ENCODE peak calls at places on chromosomes 2 and 18, in ten cellular contexts. Z is brain microvascular endothelial cell, U is mammary epithelial cell, E is nephron progenitor cell, T is HL-60, G is B cell, N is uterus, F is psoas muscle, B is astrocyte of the spinal cord, L is AG04450. W is an unnamed sample.

GRCh38 chr2:82120120-82120519 is 1815.6 kb upstream of the LRRTM1 start:
- DNase-seq in Z (no peak), U (no peak), E (no peak), T (no peak), G (no peak), N (no peak), F (no peak), B (no peak), L (no peak), W (no peak)

GRCh38 chr2:45944075-45944474 is 292.6 kb downstream of the PRKCE start:
- DNase-seq in Z (peak), U (peak), E (no peak), T (no peak), G (no peak), N (no peak), F (no peak), B (peak), L (peak), W (no peak)

GRCh38 chr2:144642892-144643291 is 123.0 kb upstream of the ZEB2 start:
- DNase-seq in Z (no peak), U (no peak), E (no peak), T (no peak), G (no peak), N (no peak), F (no peak), B (no peak), L (no peak), W (no peak)

GRCh38 chr2:155546715-155547555 is 785.6 kb downstream of the NR4A2 start:
- DNase-seq in Z (no peak), U (peak), E (no peak), T (no peak), G (no peak), N (no peak), F (no peak), B (peak), L (no peak), W (no peak)

GRCh38 chr18:56108486-56109367 is 520.7 kb upstream of the TCF4 start:
- DNase-seq in Z (no peak), U (no peak), E (no peak), T (no peak), G (no peak), N (peak), F (no peak), B (no peak), L (no peak), W (no peak)

GRCh38 chr2:240235149-240235803 is 94.8 kb upstream of the OTOS start:
- DNase-seq in Z (no peak), U (no peak), E (no peak), T (no peak), G (no peak), N (no peak), F (no peak), B (no peak), L (no peak), W (peak)

GRCh38 chr2:136750065-136750464 is 15.3 kb upstream of the THSD7B start:
- DNase-seq in Z (no peak), U (no peak), E (no peak), T (no peak), G (no peak), N (no peak), F (no peak), B (no peak), L (no peak), W (no peak)

GRCh38 chr2:199851499-199851816 is 466 bp upstream of the FTCDNL1 start:
- DNase-seq in Z (no peak), U (no peak), E (no peak), T (no peak), G (no peak), N (no peak), F (no peak), B (no peak), L (no peak), W (no peak)

GRCh38 chr2:181234429-181235410 is 222.5 kb upstream of the ITGA4 start:
- DNase-seq in Z (no peak), U (no peak), E (no peak), T (no peak), G (no peak), N (no peak), F (no peak), B (no peak), L (no peak), W (no peak)

GRCh38 chr2:47069628-47070154 is 85.4 kb downstream of the STPG4 start:
- DNase-seq in Z (no peak), U (peak), E (peak), T (no peak), G (no peak), N (peak), F (peak), B (peak), L (no peak), W (peak)

GRCh38 chr18:74497308-74497640 is 1.1 kb downstream of the CNDP2 start:
- DNase-seq in Z (no peak), U (no peak), E (no peak), T (no peak), G (no peak), N (no peak), F (no peak), B (no peak), L (no peak), W (no peak)
- TF ChIP-seq CTCF in Z (no peak), U (no peak), E (no peak), T (no peak), G (no peak), N (no peak), F (no peak), B (no peak), L (no peak), W (no peak)

DNA sequence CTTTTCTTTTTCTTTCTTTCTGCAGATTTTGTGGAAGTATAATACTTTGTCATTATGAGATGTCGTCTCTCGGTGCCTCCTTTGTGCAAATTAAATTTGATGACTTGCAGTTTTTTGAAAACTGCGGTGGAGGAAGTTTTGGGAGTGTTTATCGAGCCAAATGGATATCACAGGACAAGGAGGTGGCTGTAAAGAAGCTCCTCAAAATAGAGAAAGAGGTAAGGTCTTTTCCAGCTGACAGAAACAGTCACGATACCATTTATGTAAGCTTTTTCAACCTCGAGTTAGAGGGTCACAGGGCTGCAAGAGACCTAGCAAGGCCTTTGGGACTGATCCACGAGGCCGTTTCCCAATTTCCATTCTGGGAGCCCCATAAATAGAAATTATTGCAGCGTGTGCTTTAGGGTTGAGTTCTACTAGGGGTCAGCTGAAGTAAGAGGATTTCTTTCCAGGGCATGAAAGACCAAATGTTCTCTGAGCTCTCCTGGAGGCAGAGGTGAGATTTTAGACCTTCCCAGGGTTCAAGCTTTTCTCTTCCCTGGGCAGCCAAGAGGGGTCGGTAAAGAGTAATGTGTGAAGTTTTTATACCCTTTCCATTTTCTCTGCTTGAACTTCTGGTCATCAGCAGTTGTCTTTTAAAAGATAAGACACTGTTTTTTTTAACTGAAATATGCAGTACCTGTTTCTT is 15.5 kb downstream of the MAP3K20 start:
- DNase-seq in Z (no peak), U (no peak), E (no peak), T (no peak), G (no peak), N (peak), F (peak), B (no peak), L (no peak), W (no peak)
- TF ChIP-seq CTCF in Z (peak), U (peak), E (no peak), T (no peak), G (no peak), N (peak), F (peak), B (peak), L (peak), W (no peak)

GRCh38 chr18:629303-630150 is 27.9 kb upstream of the TYMS start:
- DNase-seq in Z (peak), U (no peak), E (no peak), T (no peak), G (no peak), N (no peak), F (no peak), B (no peak), L (no peak), W (no peak)
- TF ChIP-seq CTCF in Z (peak), U (peak), E (peak), T (peak), G (no peak), N (no peak), F (no peak), B (peak), L (peak), W (no peak)

GRCh38 chr2:107669335-107669734 is 157.4 kb upstream of the RGPD4 start:
- DNase-seq in Z (peak), U (no peak), E (no peak), T (no peak), G (no peak), N (no peak), F (no peak), B (peak), L (no peak), W (no peak)
- TF ChIP-seq CTCF in Z (peak), U (peak), E (peak), T (no peak), G (no peak), N (no peak), F (no peak), B (peak), L (no peak), W (no peak)

DNA sequence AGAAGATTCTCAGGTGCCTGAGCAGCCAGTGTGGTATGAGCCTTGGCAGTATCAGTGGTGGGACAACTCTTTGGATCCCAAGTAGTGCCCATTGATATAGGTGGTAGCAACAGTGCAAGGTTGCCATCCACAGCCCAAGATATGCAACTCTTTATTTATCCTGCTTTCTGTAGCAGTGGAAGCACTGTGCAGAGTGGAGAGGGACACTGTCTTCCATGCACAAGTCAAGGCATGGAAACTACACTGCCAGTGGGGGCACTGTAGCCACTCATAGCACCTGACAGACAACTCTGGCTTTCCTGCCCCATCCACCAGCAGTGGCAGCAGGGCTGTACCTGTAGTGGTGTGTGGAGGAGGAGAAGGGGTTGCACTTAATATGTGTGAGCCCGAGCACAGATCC is 409.6 kb upstream of the TMEFF2 start:
- DNase-seq in Z (no peak), U (no peak), E (no peak), T (no peak), G (no peak), N (no peak), F (no peak), B (no peak), L (no peak), W (no peak)
- TF ChIP-seq CTCF in Z (no peak), U (no peak), E (no peak), T (no peak), G (no peak), N (no peak), F (no peak), B (no peak), L (no peak), W (no peak)

GRCh38 chr18:9708057-9708881 is at the start of gene RAB31:
- DNase-seq in Z (peak), U (peak), E (peak), T (peak), G (peak), N (peak), F (peak), B (peak), L (no peak), W (peak)
- TF ChIP-seq CTCF in Z (no peak), U (no peak), E (no peak), T (no peak), G (no peak), N (peak), F (no peak), B (peak), L (peak), W (no peak)

GRCh38 chr18:666177-666576 is 8.7 kb downstream of the TYMS start:
- DNase-seq in Z (no peak), U (no peak), E (no peak), T (no peak), G (no peak), N (no peak), F (no peak), B (no peak), L (no peak), W (no peak)
- TF ChIP-seq CTCF in Z (peak), U (no peak), E (no peak), T (peak), G (no peak), N (no peak), F (no peak), B (peak), L (no peak), W (no peak)

GRCh38 chr2:104849036-104849551 is 4.8 kb upstream of the POU3F3 start:
- DNase-seq in Z (no peak), U (no peak), E (no peak), T (no peak), G (no peak), N (no peak), F (no peak), B (peak), L (no peak), W (no peak)
- TF ChIP-seq CTCF in Z (no peak), U (no peak), E (no peak), T (no peak), G (no peak), N (no peak), F (no peak), B (no peak), L (no peak), W (no peak)

GRCh38 chr2:30959653-30960052 is 152.4 kb upstream of the CAPN13 start:
- DNase-seq in Z (no peak), U (no peak), E (no peak), T (no peak), G (no peak), N (no peak), F (no peak), B (no peak), L (no peak), W (no peak)
- TF ChIP-seq CTCF in Z (no peak), U (no peak), E (no peak), T (no peak), G (no peak), N (no peak), F (no peak), B (no peak), L (no peak), W (no peak)

GRCh38 chr2:7356909-7357584 is 439.8 kb downstream of the RNF144A start:
- DNase-seq in Z (no peak), U (no peak), E (no peak), T (no peak), G (no peak), N (no peak), F (no peak), B (no peak), L (no peak), W (no peak)
- TF ChIP-seq CTCF in Z (no peak), U (no peak), E (no peak), T (no peak), G (no peak), N (no peak), F (no peak), B (no peak), L (no peak), W (no peak)